ENCODE peak calls at places on chromosomes 7 and 10, in seven cellular contexts. S, M, U, L, N, F and K are unnamed samples.

GRCh38 chr7:98805956-98806838 is 63.6 kb downstream of the TMEM130 start:
- DNase-seq in S (no peak), M (no peak), U (no peak), L (no peak), N (no peak), F (no peak), K (no peak)

GRCh38 chr7:63043657-63044543 is 954.7 kb upstream of the ZNF722 start:
- DNase-seq in S (no peak), M (no peak), U (no peak), L (peak; percentile 84), N (no peak), F (no peak), K (no peak)

GRCh38 chr7:121062684-121063279 is 74.3 kb downstream of the CPED1 start:
- DNase-seq in S (peak; percentile 28), M (no peak), U (no peak), L (no peak), N (no peak), F (no peak), K (no peak)

GRCh38 chr7:98133181-98133580 is 26.5 kb downstream of the LMTK2 start:
- DNase-seq in S (no peak), M (no peak), U (no peak), L (no peak), N (no peak), F (no peak), K (no peak)

GRCh38 chr7:26508917-26509316 is 217.3 kb downstream of the SNX10 start:
- DNase-seq in S (no peak), M (no peak), U (no peak), L (no peak), N (no peak), F (no peak), K (no peak)

GRCh38 chr7:40356871-40357676 is 222.3 kb downstream of the SUGCT start:
- DNase-seq in S (no peak), M (no peak), U (no peak), L (no peak), N (no peak), F (peak; percentile 5), K (no peak)

GRCh38 chr7:32116436-32116835 is 46.2 kb upstream of the PDE1C start:
- DNase-seq in S (no peak), M (no peak), U (no peak), L (no peak), N (no peak), F (no peak), K (no peak)

GRCh38 chr7:96311967-96312366 is 9.9 kb downstream of the SLC25A13 start:
- DNase-seq in S (no peak), M (no peak), U (no peak), L (no peak), N (peak; percentile 65), F (peak; percentile 57), K (no peak)

GRCh38 chr10:79229830-79230562 is 117.3 kb upstream of the PPIF start:
- DNase-seq in S (no peak), M (no peak), U (no peak), L (no peak), N (no peak), F (no peak), K (no peak)

GRCh38 chr10:70722820-70723424 is 50.6 kb downstream of the ADAMTS14 start:
- DNase-seq in S (no peak), M (no peak), U (no peak), L (no peak), N (no peak), F (peak; percentile 36), K (no peak)

GRCh38 chr7:48389977-48390376 is 218.7 kb downstream of the ABCA13 start:
- DNase-seq in S (no peak), M (no peak), U (no peak), L (no peak), N (no peak), F (peak; percentile 77), K (no peak)

GRCh38 chr7:87316846-87317545 is 28.5 kb upstream of the CROT start:
- DNase-seq in S (no peak), M (no peak), U (no peak), L (no peak), N (no peak), F (peak; percentile 85), K (no peak)

GRCh38 chr7:5701085-5701914 is 80.2 kb downstream of the RNF216 start:
- DNase-seq in S (no peak), M (peak; percentile 44), U (no peak), L (no peak), N (no peak), F (peak; percentile 48), K (no peak)

GRCh38 chr10:128147669-128148068 is 21.4 kb upstream of the MKI67 start:
- DNase-seq in S (no peak), M (no peak), U (no peak), L (no peak), N (no peak), F (peak; percentile 93), K (no peak)

GRCh38 chr7:5012985-5013384 is 32.7 kb upstream of the RBAK start:
- DNase-seq in S (no peak), M (no peak), U (no peak), L (peak; percentile 67), N (no peak), F (no peak), K (no peak)

GRCh38 chr10:131089861-131090260 is 221.7 kb downstream of the TCERG1L start:
- DNase-seq in S (no peak), M (no peak), U (no peak), L (no peak), N (no peak), F (no peak), K (no peak)

GRCh38 chr7:29080803-29081202 is 65.5 kb downstream of the CPVL start:
- DNase-seq in S (no peak), M (no peak), U (no peak), L (no peak), N (no peak), F (no peak), K (no peak)

GRCh38 chr10:8513155-8514147 is 459.0 kb downstream of the GATA3 start:
- DNase-seq in S (no peak), M (no peak), U (no peak), L (no peak), N (no peak), F (no peak), K (no peak)

GRCh38 chr10:101903827-101904520 is 60.4 kb upstream of the KCNIP2 start:
- DNase-seq in S (no peak), M (no peak), U (no peak), L (no peak), N (no peak), F (no peak), K (no peak)

GRCh38 chr10:101902032-101902799 is 58.6 kb upstream of the KCNIP2 start:
- DNase-seq in S (no peak), M (no peak), U (no peak), L (no peak), N (no peak), F (no peak), K (no peak)

GRCh38 chr10:101906586-101907183 is 63.1 kb upstream of the KCNIP2 start:
- DNase-seq in S (no peak), M (no peak), U (no peak), L (no peak), N (no peak), F (no peak), K (no peak)

GRCh38 chr10:101901340-101901739 is 57.7 kb upstream of the KCNIP2 start:
- DNase-seq in S (no peak), M (no peak), U (no peak), L (no peak), N (no peak), F (no peak), K (no peak)

DNA sequence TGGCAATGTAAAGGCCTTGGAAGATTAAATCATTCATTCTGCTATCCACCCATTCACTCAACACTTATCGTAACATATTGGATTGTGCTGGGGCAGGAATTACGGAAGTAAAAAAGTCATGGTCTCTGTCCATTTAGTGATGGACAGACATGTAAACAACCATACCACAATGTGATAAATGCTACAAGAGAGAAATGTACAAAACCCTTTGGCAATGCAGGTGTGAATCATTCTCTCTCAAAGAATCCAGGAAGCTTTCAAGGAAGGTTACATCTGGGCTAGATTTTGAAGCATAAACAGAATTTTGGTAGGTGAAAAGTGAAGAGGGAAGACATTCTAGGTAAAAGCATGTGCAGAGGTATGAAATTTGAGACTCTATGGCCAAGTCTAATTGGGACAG is 61.6 kb upstream of the KCNIP2 start:
- DNase-seq in S (no peak), M (no peak), U (no peak), L (no peak), N (no peak), F (no peak), K (no peak)
- TF ChIP-seq CTCF in S (no peak), M (no peak), U (no peak), L (no peak), N (no peak), F (no peak), K (no peak)

DNA sequence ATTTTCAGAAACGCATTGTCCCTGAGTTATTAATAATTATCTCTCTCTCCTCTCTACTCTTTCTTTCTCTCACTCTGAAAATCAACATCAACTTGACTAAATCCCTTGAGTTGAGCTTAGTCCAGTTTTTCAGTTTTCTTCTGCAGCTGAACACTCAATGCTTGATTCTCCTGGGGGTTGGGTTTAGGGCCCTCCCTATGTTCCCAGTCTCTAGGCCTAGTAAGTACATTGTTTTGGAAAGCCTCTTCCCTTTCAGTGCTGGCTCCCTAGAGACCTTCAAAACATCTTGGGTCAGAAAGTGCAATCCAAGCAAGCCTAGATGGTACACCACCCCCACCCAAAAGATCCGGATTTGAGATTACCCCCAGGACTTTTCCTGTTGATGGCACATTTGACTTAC is 488.5 kb downstream of the LRMDA start:
- DNase-seq in S (no peak), M (no peak), U (peak; percentile 10), L (no peak), N (no peak), F (no peak), K (no peak)
- TF ChIP-seq CTCF in S (no peak), M (no peak), U (no peak), L (no peak), N (no peak), F (no peak), K (no peak)

DNA sequence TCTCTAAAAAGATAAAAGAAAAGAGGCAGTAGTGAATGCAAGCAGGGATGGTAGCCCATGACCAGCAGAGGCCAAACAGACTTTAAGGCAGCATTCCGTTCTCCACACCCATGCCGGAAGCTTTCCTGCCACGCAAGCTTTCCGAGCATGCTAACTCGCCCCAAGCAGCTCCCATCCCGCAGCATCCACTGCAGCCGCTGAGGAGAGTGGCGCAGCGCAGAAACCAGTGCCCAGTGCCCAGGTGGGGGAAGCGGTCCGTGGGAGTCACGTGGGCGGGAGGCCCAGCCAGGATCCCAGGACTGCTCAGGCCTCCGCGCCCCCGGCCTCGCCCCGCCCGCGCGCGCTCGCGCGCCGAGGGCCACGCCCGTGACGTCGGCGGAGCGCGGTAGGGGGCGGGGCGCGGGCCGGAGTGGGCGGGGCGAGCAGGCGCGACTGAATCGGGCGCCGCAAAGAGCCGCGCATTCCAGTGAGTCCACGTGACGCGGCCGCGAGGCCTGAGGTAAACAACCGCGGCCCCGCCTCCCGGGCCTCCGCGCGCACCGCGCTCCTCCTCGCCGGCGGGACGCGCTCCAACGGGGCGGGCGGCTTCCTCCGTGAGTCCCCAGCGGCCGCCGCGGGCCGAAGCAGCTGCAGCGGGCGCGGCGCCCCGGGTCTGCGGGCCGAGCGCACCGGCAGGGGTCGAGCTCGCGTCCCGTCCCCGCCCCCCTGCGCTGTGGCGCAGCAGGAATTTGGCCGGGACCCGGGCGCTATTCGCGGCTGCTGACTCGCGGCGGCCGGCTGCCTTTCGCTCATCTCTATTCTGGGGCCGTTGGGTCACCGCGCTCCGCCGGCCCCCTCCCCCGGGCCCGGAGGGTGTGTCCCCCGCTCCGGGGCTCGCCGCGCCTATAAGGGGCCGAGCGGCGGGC is at the start of gene OTUD1:
- DNase-seq in S (peak; percentile 96), M (peak; percentile 93), U (peak; percentile 95), L (peak; percentile 98), N (peak; percentile 99), F (peak; percentile 93), K (peak; percentile 82)
- TF ChIP-seq CTCF in S (peak; percentile 37), M (no peak), U (no peak), L (no peak), N (peak; percentile 6), F (no peak), K (no peak)

GRCh38 chr10:17474595-17474994 is 20.2 kb upstream of the ST8SIA6 start:
- DNase-seq in S (no peak), M (no peak), U (no peak), L (no peak), N (no peak), F (peak; percentile 24), K (no peak)
- TF ChIP-seq CTCF in S (no peak), M (no peak), U (peak; percentile 8), L (peak; percentile 21), N (peak; percentile 10), F (peak; percentile 17), K (no peak)